ENCODE peak calls at places on chromosomes 3 and 15, in seven cellular contexts. N is stomach, G is upper lobe of left lung, W is GM23338, M is transverse colon, H is GM12892, B is sigmoid colon. J is an unnamed sample.

GRCh38 chr3:4982773-4983738 is 3.8 kb downstream of the BHLHE40 start:
- DNase-seq in N (no peak), G (no peak), W (no peak), M (no peak), H (no peak), B (no peak), J (no peak)

GRCh38 chr3:27623085-27623753 is 98.9 kb downstream of the EOMES start:
- DNase-seq in N (no peak), G (peak; percentile 47), W (no peak), M (no peak), H (no peak), B (no peak), J (no peak)

GRCh38 chr3:189862385-189863023 is 231.3 kb downstream of the TP63 start:
- DNase-seq in N (no peak), G (no peak), W (no peak), M (no peak), H (no peak), B (no peak), J (no peak)

GRCh38 chr15:66898656-66899402 is 166.6 kb upstream of the SMAD3 start:
- DNase-seq in N (no peak), G (no peak), W (peak; percentile 11), M (no peak), H (no peak), B (peak; percentile 57), J (no peak)

GRCh38 chr3:197367081-197367780 is 68.8 kb upstream of the DLG1 start:
- DNase-seq in N (peak; percentile 74), G (peak; percentile 92), W (peak; percentile 16), M (no peak), H (no peak), B (peak; percentile 67), J (no peak)

GRCh38 chr3:134334231-134334900 is 39.9 kb downstream of the AMOTL2 start:
- DNase-seq in N (no peak), G (no peak), W (no peak), M (no peak), H (no peak), B (no peak), J (no peak)

GRCh38 chr3:113505867-113506266 is 9.1 kb downstream of the SPICE1 start:
- DNase-seq in N (no peak), G (no peak), W (no peak), M (no peak), H (no peak), B (no peak), J (no peak)

GRCh38 chr3:130825762-130826297 is 68.1 kb upstream of the ATP2C1 start:
- DNase-seq in N (no peak), G (no peak), W (no peak), M (no peak), H (no peak), B (no peak), J (no peak)

GRCh38 chr3:114643342-114643741 is 349.5 kb downstream of the TIGIT start:
- DNase-seq in N (no peak), G (no peak), W (no peak), M (no peak), H (no peak), B (no peak), J (no peak)

GRCh38 chr3:34364345-34364744 is 565.9 kb downstream of the PDCD6IP start:
- DNase-seq in N (no peak), G (no peak), W (peak; percentile 22), M (no peak), H (no peak), B (no peak), J (no peak)

GRCh38 chr15:90594297-90594696 is 64.6 kb downstream of the CRTC3 start:
- DNase-seq in N (peak; percentile 92), G (peak; percentile 98), W (peak; percentile 45), M (peak; percentile 92), H (peak; percentile 36), B (peak; percentile 89), J (no peak)
- TF ChIP-seq POLR2AphosphoS5 in N (peak; percentile 65), G (peak; percentile 75), W (no peak), M (peak; percentile 65), H (no peak), B (no peak), J (no peak)

GRCh38 chr3:50319872-50320625 is 2.5 kb downstream of the HYAL2 start:
- DNase-seq in N (no peak), G (no peak), W (no peak), M (no peak), H (no peak), B (no peak), J (no peak)
- TF ChIP-seq POLR2AphosphoS5 in N (no peak), G (no peak), W (no peak), M (no peak), H (no peak), B (no peak), J (no peak)

DNA sequence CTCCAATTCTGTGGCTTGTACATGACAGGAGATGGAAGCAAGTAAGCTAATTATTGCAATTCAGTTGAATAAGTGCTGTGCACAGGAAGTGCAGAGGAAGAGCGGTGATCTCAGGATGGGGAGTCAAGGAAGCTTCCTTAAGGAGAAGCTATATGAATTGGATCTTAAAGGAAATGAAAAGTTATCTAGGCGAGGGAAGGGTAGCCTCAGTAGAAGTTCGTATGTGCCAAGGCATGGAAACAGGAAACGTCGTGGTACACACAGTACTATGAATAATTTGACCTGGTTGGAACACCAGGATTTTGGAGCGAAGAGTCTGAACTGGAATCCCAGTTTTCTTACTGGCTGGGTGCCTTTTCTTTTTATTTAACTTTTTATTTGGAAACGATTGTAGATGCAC is 39.3 kb downstream of the ST6GAL1 start:
- DNase-seq in N (no peak), G (no peak), W (no peak), M (no peak), H (no peak), B (no peak), J (no peak)
- TF ChIP-seq POLR2AphosphoS5 in N (no peak), G (peak; percentile 40), W (no peak), M (no peak), H (no peak), B (no peak), J (no peak)

DNA sequence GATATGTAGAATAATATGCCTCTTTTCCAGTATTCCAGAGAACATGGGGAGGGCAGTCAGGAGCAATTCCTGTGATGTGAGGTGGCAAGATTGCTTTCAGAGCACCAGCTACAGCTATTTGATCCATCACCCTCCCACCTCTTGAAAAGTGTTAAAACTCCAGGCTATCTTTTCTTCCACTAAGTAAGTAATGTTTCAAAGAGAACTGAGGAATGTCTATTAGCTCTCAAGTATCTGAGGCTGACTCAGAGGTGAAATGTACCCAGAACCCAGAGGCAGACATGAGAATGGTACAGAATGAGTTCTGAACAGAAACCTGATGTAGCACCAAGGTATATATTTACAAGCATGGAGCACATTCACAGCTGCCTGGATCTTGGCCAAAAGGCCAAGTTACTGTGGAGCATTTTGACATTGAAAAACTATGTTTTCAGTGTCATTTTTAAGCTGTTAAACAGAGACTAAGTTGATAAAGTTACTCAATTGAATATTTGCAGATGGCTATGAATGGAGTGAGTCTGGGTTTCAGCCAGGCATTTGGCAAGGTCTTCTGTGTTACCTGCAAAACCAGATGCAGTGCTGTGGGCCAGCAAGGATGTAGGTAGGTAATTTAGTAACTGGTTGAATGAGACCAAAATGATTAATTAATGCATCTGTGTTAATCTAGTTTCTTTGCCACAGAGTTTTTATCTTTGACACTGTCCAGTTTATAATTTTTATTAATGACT is 227.7 kb upstream of the CD96 start:
- DNase-seq in N (peak; percentile 48), G (peak; percentile 43), W (no peak), M (no peak), H (no peak), B (no peak), J (no peak)
- TF ChIP-seq POLR2AphosphoS5 in N (no peak), G (no peak), W (no peak), M (no peak), H (no peak), B (no peak), J (no peak)

DNA sequence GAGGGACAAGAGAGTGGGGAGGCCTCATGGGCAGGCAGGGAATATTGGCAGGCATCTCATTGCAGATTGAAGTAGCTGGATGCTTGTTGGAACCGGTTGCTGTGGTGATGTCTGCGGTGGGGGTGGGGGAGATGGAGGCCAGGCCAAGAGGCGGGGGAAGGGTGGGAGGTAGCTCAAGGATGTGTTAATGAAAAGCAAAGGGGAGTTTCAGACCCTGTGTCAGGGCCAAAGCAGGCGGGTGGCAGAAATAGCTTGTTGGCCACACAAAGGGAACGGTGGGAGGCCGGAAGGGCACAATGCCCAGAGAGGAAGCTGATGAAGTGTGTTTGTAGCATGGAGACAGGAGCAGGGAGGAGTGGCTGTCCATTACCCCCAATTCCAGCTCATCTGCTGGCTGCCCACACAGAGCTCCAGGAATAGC is 28.0 kb downstream of the CCDC33 start:
- DNase-seq in N (no peak), G (no peak), W (peak; percentile 55), M (no peak), H (no peak), B (no peak), J (no peak)
- TF ChIP-seq POLR2AphosphoS5 in N (no peak), G (no peak), W (no peak), M (no peak), H (no peak), B (no peak), J (no peak)

GRCh38 chr15:99507016-99507731 is 58.6 kb upstream of the MEF2A start:
- DNase-seq in N (no peak), G (no peak), W (no peak), M (no peak), H (no peak), B (no peak), J (no peak)

GRCh38 chr15:99506399-99506798 is 59.4 kb upstream of the MEF2A start:
- DNase-seq in N (no peak), G (no peak), W (no peak), M (no peak), H (no peak), B (no peak), J (no peak)

GRCh38 chr15:99509686-99510461 is 55.9 kb upstream of the MEF2A start:
- DNase-seq in N (no peak), G (no peak), W (no peak), M (no peak), H (no peak), B (no peak), J (no peak)

GRCh38 chr15:99508807-99509311 is 56.9 kb upstream of the MEF2A start:
- DNase-seq in N (no peak), G (no peak), W (no peak), M (no peak), H (no peak), B (no peak), J (no peak)

GRCh38 chr15:99507732-99508571 is 57.8 kb upstream of the MEF2A start:
- DNase-seq in N (no peak), G (no peak), W (no peak), M (no peak), H (no peak), B (peak; percentile 80), J (no peak)
- TF ChIP-seq POLR2AphosphoS5 in N (no peak), G (no peak), W (no peak), M (peak; percentile 21), H (peak; percentile 53), B (peak; percentile 46), J (no peak)